ENCODE peak calls at places on chromosomes 13 and 19, in eight cellular contexts. W is AG09319; A is fibroblast of the conjunctiva; J is RCC 7860; G is transverse colon; Q is HEK293T; H is activated gamma-delta T cell; U is activated CD4-positive, alpha-beta T cell treated with anti-CD3 and anti-CD28 coated beads, Interleukin-2, amount 50 U/mL, for 24 hours. F is an unnamed sample.

GRCh38 chr19:10222201-10222890 is 8.8 kb downstream of the S1PR2 start:
- DNase-seq in W (no peak), A (no peak), J (no peak), G (no peak), Q (no peak), H (no peak), U (no peak), F (no peak)

GRCh38 chr19:46787331-46788100 is 878 bp downstream of the SLC1A5 start:
- DNase-seq in W (no peak), A (peak), J (peak), G (peak), Q (peak), H (no peak), U (no peak), F (peak)

GRCh38 chr19:38735257-38735686 is 9.0 kb downstream of the CAPN12 start:
- DNase-seq in W (no peak), A (no peak), J (no peak), G (peak), Q (peak), H (no peak), U (no peak), F (no peak)

GRCh38 chr19:38618590-38619360 is at the start of gene EIF3K:
- DNase-seq in W (peak), A (peak), J (peak), G (peak), Q (peak), H (peak), U (peak), F (peak)

GRCh38 chr19:12872941-12873890 is 8.0 kb downstream of the DNASE2 start:
- DNase-seq in W (no peak), A (peak), J (no peak), G (peak), Q (peak), H (no peak), U (no peak), F (no peak)

GRCh38 chr13:94967183-94968039 is 255.1 kb upstream of the SOX21 start:
- DNase-seq in W (no peak), A (no peak), J (no peak), G (no peak), Q (peak), H (no peak), U (no peak), F (no peak)

GRCh38 chr13:46679369-46680180 is 117.4 kb downstream of the ESD start:
- DNase-seq in W (peak), A (peak), J (no peak), G (peak), Q (no peak), H (peak), U (no peak), F (peak)

GRCh38 chr19:531009-531752 is 379 bp upstream of the CDC34 start:
- DNase-seq in W (peak), A (peak), J (peak), G (peak), Q (peak), H (peak), U (peak), F (peak)

GRCh38 chr13:59461411-59461810 is 702.3 kb downstream of the DIAPH3 start:
- DNase-seq in W (no peak), A (no peak), J (no peak), G (no peak), Q (no peak), H (no peak), U (no peak), F (no peak)

GRCh38 chr19:18173572-18174294 is at the start of gene IFI30:
- DNase-seq in W (no peak), A (no peak), J (no peak), G (peak), Q (peak), H (no peak), U (no peak), F (no peak)

GRCh38 chr13:79593611-79594275 is 112.8 kb downstream of the NDFIP2 start:
- DNase-seq in W (no peak), A (no peak), J (peak), G (no peak), Q (no peak), H (no peak), U (no peak), F (no peak)

GRCh38 chr13:71876648-71877279 is 9.8 kb upstream of the DACH1 start:
- DNase-seq in W (no peak), A (no peak), J (no peak), G (no peak), Q (no peak), H (no peak), U (no peak), F (no peak)

GRCh38 chr19:10007811-10008211 is 2.5 kb downstream of the COL5A3 start:
- DNase-seq in W (no peak), A (no peak), J (no peak), G (no peak), Q (no peak), H (no peak), U (no peak), F (no peak)

GRCh38 chr19:29683009-29683408 is 17.7 kb downstream of the PLEKHF1 start:
- DNase-seq in W (no peak), A (no peak), J (no peak), G (no peak), Q (no peak), H (no peak), U (no peak), F (peak)

GRCh38 chr13:105291987-105292386 is 1243.5 kb downstream of the EFNB2 start:
- DNase-seq in W (no peak), A (no peak), J (no peak), G (no peak), Q (no peak), H (no peak), U (no peak), F (no peak)